ENCODE peak calls at places on chromosomes 1 and 21, in four cellular contexts. I, W, L and C are unnamed samples.

GRCh38 chr1:67020304-67020703 is 33.6 kb downstream of the SLC35D1 start:
- DNase-seq in I (no peak), L (no peak), W (no peak), C (no peak)

GRCh38 chr1:225825078-225825477 is 15.2 kb downstream of the EPHX1 start:
- DNase-seq in W (peak; percentile 36), L (no peak), I (no peak), C (peak; percentile 63)

GRCh38 chr1:84433253-84434080 is 35.2 kb downstream of the DNASE2B start:
- DNase-seq in L (peak; percentile 21), I (peak; percentile 20), W (no peak), C (peak; percentile 65)

GRCh38 chr1:182861994-182862393 is 22.8 kb downstream of the DHX9 start:
- DNase-seq in I (no peak), L (no peak), W (no peak), C (no peak)

GRCh38 chr21:36567216-36567917 is 87.4 kb upstream of the CLDN14 start:
- DNase-seq in I (no peak), L (no peak), W (no peak), C (no peak)

GRCh38 chr1:155124503-155125463 is 2.9 kb upstream of the EFNA1 start:
- DNase-seq in L (no peak), W (no peak), I (no peak), C (no peak)

GRCh38 chr1:56356376-56356775 is 223.0 kb downstream of the PLPP3 start:
- DNase-seq in L (no peak), I (no peak), W (no peak), C (no peak)

GRCh38 chr1:6052543-6053205 is 7.0 kb downstream of the KCNAB2 start:
- DNase-seq in I (peak; percentile 34), W (peak; percentile 68), L (no peak), C (peak; percentile 68)

GRCh38 chr21:33668620-33669019 is 26.3 kb downstream of the ITSN1 start:
- DNase-seq in L (no peak), W (no peak), I (no peak), C (peak; percentile 35)

GRCh38 chr1:155410931-155411330 is 90.2 kb downstream of the RUSC1 start:
- DNase-seq in W (no peak), I (no peak), L (no peak), C (no peak)

GRCh38 chr1:84339503-84339902 is 38.0 kb downstream of the SAMD13 start:
- DNase-seq in W (no peak), I (no peak), L (no peak), C (no peak)

GRCh38 chr1:107230121-107230520 is 89.3 kb downstream of the NTNG1 start:
- DNase-seq in I (no peak), L (no peak), W (no peak), C (no peak)

GRCh38 chr1:44531785-44532566 is 126.9 kb downstream of the RNF220 start:
- DNase-seq in I (no peak), W (no peak), L (no peak), C (peak; percentile 19)

GRCh38 chr1:7595338-7595737 is 175.8 kb upstream of the VAMP3 start:
- DNase-seq in W (no peak), I (no peak), L (no peak), C (no peak)

GRCh38 chr1:45488978-45489377 is 2.0 kb downstream of the TESK2 start:
- DNase-seq in W (no peak), I (no peak), L (no peak), C (no peak)

GRCh38 chr1:56339786-56340465 is 239.4 kb downstream of the PLPP3 start:
- DNase-seq in L (no peak), I (no peak), W (no peak), C (no peak)

GRCh38 chr1:12114340-12114683 is 51.2 kb downstream of the TNFRSF8 start:
- DNase-seq in W (no peak), I (no peak), L (no peak), C (no peak)

GRCh38 chr1:165650981-165651625 is 20.1 kb downstream of the MGST3 start:
- DNase-seq in W (no peak), I (no peak), L (no peak), C (no peak)

GRCh38 chr1:55168353-55168752 is 46.8 kb downstream of the USP24 start:
- DNase-seq in L (no peak), I (no peak), W (no peak), C (no peak)